ENCODE peak calls at places on chromosomes 6 and 20, in seven cellular contexts. T is upper lobe of left lung; A is activated T-helper 1 cell treated with Interleukin-2 at 50 U/mL for 16 hours; L is ELR; N is occipital lobe; Y is central memory CD4-positive, alpha-beta T cell; O is right lobe of liver. S is an unnamed sample.

GRCh38 chr20:63706852-63707557 is 771 bp downstream of the ARFRP1 start:
- DNase-seq in T (peak; percentile 58), A (peak; percentile 47), L (peak; percentile 71), N (peak; percentile 44), Y (peak; percentile 53), O (peak; percentile 73), S (no peak)

GRCh38 chr6:23621026-23621425 is 505.0 kb upstream of the NRSN1 start:
- DNase-seq in T (no peak), A (no peak), L (no peak), N (no peak), Y (no peak), O (no peak), S (no peak)

GRCh38 chr6:38722727-38723334 is 7.7 kb downstream of the DNAH8 start:
- DNase-seq in T (no peak), A (no peak), L (no peak), N (no peak), Y (no peak), O (no peak), S (no peak)

GRCh38 chr6:149897015-149897697 is 757 bp downstream of the RAET1E start:
- DNase-seq in T (peak; percentile 58), A (no peak), L (peak; percentile 90), N (no peak), Y (no peak), O (peak; percentile 78), S (no peak)

GRCh38 chr6:58073263-58073662 is 755.8 kb downstream of the PRIM2 start:
- DNase-seq in T (no peak), A (no peak), L (no peak), N (no peak), Y (no peak), O (no peak), S (no peak)

GRCh38 chr6:161486326-161486725 is 212.5 kb upstream of the AGPAT4 start:
- DNase-seq in T (no peak), A (no peak), L (peak; percentile 76), N (no peak), Y (no peak), O (no peak), S (peak; percentile 93)

GRCh38 chr6:111583986-111584385 is 21.7 kb downstream of the TRAF3IP2 start:
- DNase-seq in T (no peak), A (no peak), L (no peak), N (no peak), Y (no peak), O (no peak), S (no peak)

GRCh38 chr20:52610749-52611148 is 361.4 kb upstream of the TSHZ2 start:
- DNase-seq in T (no peak), A (no peak), L (no peak), N (no peak), Y (no peak), O (no peak), S (no peak)

GRCh38 chr20:10347481-10347880 is 86.5 kb downstream of the MKKS start:
- DNase-seq in T (no peak), A (no peak), L (no peak), N (no peak), Y (no peak), O (no peak), S (no peak)

S was measured in kidney glomerular epithelial cell.